ENCODE peak calls at places on chromosomes 1 and 21, in nine cellular contexts. One of them, this sample, is unnamed.

GRCh38 chr1:19536519-19536918 is 51.2 kb upstream of the CAPZB start:
- DNase-seq in A549: no peak
- DNase-seq in uterus: no peak
- DNase-seq in IMR-90: no peak
- DNase-seq in HCT116: no peak
- DNase-seq in gastrocnemius medialis: no peak
- DNase-seq in NB4: no peak
- DNase-seq in H54: no peak
- DNase-seq in body of pancreas: no peak
- DNase-seq in this sample: no peak

GRCh38 chr1:62311473-62311943 is 7.7 kb downstream of the KANK4 start:
- DNase-seq in A549: no peak
- DNase-seq in uterus: no peak
- DNase-seq in IMR-90: no peak
- DNase-seq in HCT116: no peak
- DNase-seq in gastrocnemius medialis: no peak
- DNase-seq in NB4: peak
- DNase-seq in H54: no peak
- DNase-seq in body of pancreas: no peak
- DNase-seq in this sample: no peak

GRCh38 chr1:236148471-236148847 is 6.1 kb downstream of the GPR137B start:
- DNase-seq in A549: no peak
- DNase-seq in uterus: no peak
- DNase-seq in IMR-90: peak
- DNase-seq in HCT116: no peak
- DNase-seq in gastrocnemius medialis: no peak
- DNase-seq in NB4: no peak
- DNase-seq in H54: no peak
- DNase-seq in body of pancreas: no peak
- DNase-seq in this sample: no peak

GRCh38 chr1:160539896-160540858 is 17.1 kb upstream of the SLAMF6 start:
- DNase-seq in A549: no peak
- DNase-seq in uterus: no peak
- DNase-seq in IMR-90: no peak
- DNase-seq in HCT116: no peak
- DNase-seq in gastrocnemius medialis: no peak
- DNase-seq in NB4: peak
- DNase-seq in H54: no peak
- DNase-seq in body of pancreas: peak
- DNase-seq in this sample: no peak

GRCh38 chr21:45261093-45261492 is 26.6 kb downstream of the POFUT2 start:
- DNase-seq in A549: no peak
- DNase-seq in uterus: no peak
- DNase-seq in IMR-90: no peak
- DNase-seq in HCT116: no peak
- DNase-seq in gastrocnemius medialis: no peak
- DNase-seq in NB4: no peak
- DNase-seq in H54: no peak
- DNase-seq in body of pancreas: no peak
- DNase-seq in this sample: peak

GRCh38 chr21:35046223-35046690 is 2.8 kb downstream of the RUNX1 start:
- DNase-seq in A549: no peak
- DNase-seq in uterus: no peak
- DNase-seq in IMR-90: no peak
- DNase-seq in HCT116: no peak
- DNase-seq in gastrocnemius medialis: no peak
- DNase-seq in NB4: peak
- DNase-seq in H54: no peak
- DNase-seq in body of pancreas: no peak
- DNase-seq in this sample: no peak

GRCh38 chr1:941588-942383 is 17.3 kb downstream of the NOC2L start:
- DNase-seq in A549: peak
- DNase-seq in uterus: peak
- DNase-seq in IMR-90: peak
- DNase-seq in HCT116: no peak
- DNase-seq in gastrocnemius medialis: no peak
- DNase-seq in NB4: peak
- DNase-seq in H54: peak
- DNase-seq in body of pancreas: peak
- DNase-seq in this sample: no peak

GRCh38 chr1:206829875-206830274 is 35.5 kb upstream of the IL20 start:
- DNase-seq in A549: no peak
- DNase-seq in uterus: no peak
- DNase-seq in IMR-90: no peak
- DNase-seq in HCT116: no peak
- DNase-seq in gastrocnemius medialis: no peak
- DNase-seq in NB4: peak
- DNase-seq in H54: no peak
- DNase-seq in body of pancreas: no peak
- DNase-seq in this sample: no peak

GRCh38 chr1:242828828-242829227 is 304.3 kb upstream of the PLD5 start:
- DNase-seq in A549: no peak
- DNase-seq in uterus: no peak
- DNase-seq in IMR-90: no peak
- DNase-seq in HCT116: no peak
- DNase-seq in gastrocnemius medialis: no peak
- DNase-seq in NB4: no peak
- DNase-seq in H54: no peak
- DNase-seq in body of pancreas: no peak
- DNase-seq in this sample: no peak

GRCh38 chr1:85692730-85693314 is 15.4 kb downstream of the ZNHIT6 start:
- DNase-seq in A549: peak
- DNase-seq in uterus: no peak
- DNase-seq in IMR-90: peak
- DNase-seq in HCT116: peak
- DNase-seq in gastrocnemius medialis: no peak
- DNase-seq in NB4: peak
- DNase-seq in H54: no peak
- DNase-seq in body of pancreas: no peak
- DNase-seq in this sample: no peak

GRCh38 chr1:99642053-99642452 is 3.9 kb upstream of the PALMD start:
- DNase-seq in A549: no peak
- DNase-seq in uterus: no peak
- DNase-seq in IMR-90: no peak
- DNase-seq in HCT116: no peak
- DNase-seq in gastrocnemius medialis: no peak
- DNase-seq in NB4: no peak
- DNase-seq in H54: no peak
- DNase-seq in body of pancreas: no peak
- DNase-seq in this sample: no peak

GRCh38 chr1:119859647-119860046 is 36.7 kb downstream of the ADAM30 start:
- DNase-seq in A549: peak
- DNase-seq in uterus: no peak
- DNase-seq in IMR-90: peak
- DNase-seq in HCT116: peak
- DNase-seq in gastrocnemius medialis: no peak
- DNase-seq in NB4: peak
- DNase-seq in H54: peak
- DNase-seq in body of pancreas: no peak
- DNase-seq in this sample: no peak

GRCh38 chr1:152348447-152348846 is 11.4 kb downstream of the FLG2 start:
- DNase-seq in A549: peak
- DNase-seq in uterus: no peak
- DNase-seq in IMR-90: no peak
- DNase-seq in HCT116: peak
- DNase-seq in gastrocnemius medialis: no peak
- DNase-seq in NB4: peak
- DNase-seq in H54: no peak
- DNase-seq in body of pancreas: no peak
- DNase-seq in this sample: no peak

GRCh38 chr1:168348146-168348709 is 67.6 kb downstream of the TBX19 start:
- DNase-seq in A549: peak
- DNase-seq in uterus: no peak
- DNase-seq in IMR-90: no peak
- DNase-seq in HCT116: peak
- DNase-seq in gastrocnemius medialis: no peak
- DNase-seq in NB4: peak
- DNase-seq in H54: no peak
- DNase-seq in body of pancreas: no peak
- DNase-seq in this sample: no peak

GRCh38 chr1:162135271-162135775 is 65.8 kb downstream of the NOS1AP start:
- DNase-seq in A549: no peak
- DNase-seq in uterus: no peak
- DNase-seq in IMR-90: no peak
- DNase-seq in HCT116: no peak
- DNase-seq in gastrocnemius medialis: no peak
- DNase-seq in NB4: no peak
- DNase-seq in H54: no peak
- DNase-seq in body of pancreas: no peak
- DNase-seq in this sample: no peak

GRCh38 chr1:221018415-221018814 is 139.2 kb downstream of the HLX start:
- DNase-seq in A549: no peak
- DNase-seq in uterus: no peak
- DNase-seq in IMR-90: no peak
- DNase-seq in HCT116: no peak
- DNase-seq in gastrocnemius medialis: no peak
- DNase-seq in NB4: no peak
- DNase-seq in H54: no peak
- DNase-seq in body of pancreas: no peak
- DNase-seq in this sample: no peak

GRCh38 chr1:239951518-239952130 is 140.1 kb upstream of the FMN2 start:
- DNase-seq in A549: peak
- DNase-seq in uterus: no peak
- DNase-seq in IMR-90: peak
- DNase-seq in HCT116: peak
- DNase-seq in gastrocnemius medialis: no peak
- DNase-seq in NB4: peak
- DNase-seq in H54: peak
- DNase-seq in body of pancreas: peak
- DNase-seq in this sample: no peak

GRCh38 chr1:188872376-188872775 is 1605.3 kb downstream of the BRINP3 start:
- DNase-seq in A549: no peak
- DNase-seq in uterus: no peak
- DNase-seq in IMR-90: peak
- DNase-seq in HCT116: no peak
- DNase-seq in gastrocnemius medialis: no peak
- DNase-seq in NB4: no peak
- DNase-seq in H54: no peak
- DNase-seq in body of pancreas: no peak
- DNase-seq in this sample: no peak

GRCh38 chr1:188867614-188868013 is 1610.0 kb downstream of the BRINP3 start:
- DNase-seq in A549: no peak
- DNase-seq in uterus: no peak
- DNase-seq in IMR-90: no peak
- DNase-seq in HCT116: no peak
- DNase-seq in gastrocnemius medialis: no peak
- DNase-seq in NB4: no peak
- DNase-seq in H54: no peak
- DNase-seq in body of pancreas: no peak
- DNase-seq in this sample: no peak
- TF ChIP-seq POLR2A in A549: no peak
- TF ChIP-seq POLR2A in uterus: no peak
- TF ChIP-seq POLR2A in IMR-90: no peak
- TF ChIP-seq POLR2A in HCT116: no peak
- TF ChIP-seq POLR2A in gastrocnemius medialis: no peak
- TF ChIP-seq POLR2A in NB4: no peak
- TF ChIP-seq POLR2A in H54: no peak
- TF ChIP-seq POLR2A in body of pancreas: no peak
- TF ChIP-seq POLR2A in this sample: no peak

GRCh38 chr1:154406572-154406879 is 1.4 kb downstream of the IL6R start:
- DNase-seq in A549: no peak
- DNase-seq in uterus: no peak
- DNase-seq in IMR-90: no peak
- DNase-seq in HCT116: no peak
- DNase-seq in gastrocnemius medialis: no peak
- DNase-seq in NB4: no peak
- DNase-seq in H54: no peak
- DNase-seq in body of pancreas: no peak
- DNase-seq in this sample: no peak

GRCh38 chr1:154403983-154404382 is 1.2 kb upstream of the IL6R start:
- DNase-seq in A549: no peak
- DNase-seq in uterus: no peak
- DNase-seq in IMR-90: no peak
- DNase-seq in HCT116: no peak
- DNase-seq in gastrocnemius medialis: no peak
- DNase-seq in NB4: no peak
- DNase-seq in H54: no peak
- DNase-seq in body of pancreas: no peak
- DNase-seq in this sample: no peak

GRCh38 chr1:154404511-154404931 is 622 bp upstream of the IL6R start:
- DNase-seq in A549: no peak
- DNase-seq in uterus: no peak
- DNase-seq in IMR-90: no peak
- DNase-seq in HCT116: no peak
- DNase-seq in gastrocnemius medialis: peak
- DNase-seq in NB4: peak
- DNase-seq in H54: no peak
- DNase-seq in body of pancreas: no peak
- DNase-seq in this sample: peak

GRCh38 chr1:154405762-154406571 is 824 bp downstream of the IL6R start:
- DNase-seq in A549: peak
- DNase-seq in uterus: peak
- DNase-seq in IMR-90: peak
- DNase-seq in HCT116: no peak
- DNase-seq in gastrocnemius medialis: peak
- DNase-seq in NB4: peak
- DNase-seq in H54: peak
- DNase-seq in body of pancreas: peak
- DNase-seq in this sample: peak

GRCh38 chr1:154404984-154405761 is at the start of gene IL6R:
- DNase-seq in A549: peak
- DNase-seq in uterus: peak
- DNase-seq in IMR-90: peak
- DNase-seq in HCT116: peak
- DNase-seq in gastrocnemius medialis: peak
- DNase-seq in NB4: peak
- DNase-seq in H54: peak
- DNase-seq in body of pancreas: peak
- DNase-seq in this sample: peak
- TF ChIP-seq POLR2A in A549: peak
- TF ChIP-seq POLR2A in uterus: peak
- TF ChIP-seq POLR2A in IMR-90: peak
- TF ChIP-seq POLR2A in HCT116: no peak
- TF ChIP-seq POLR2A in gastrocnemius medialis: peak
- TF ChIP-seq POLR2A in NB4: peak
- TF ChIP-seq POLR2A in H54: peak
- TF ChIP-seq POLR2A in body of pancreas: peak
- TF ChIP-seq POLR2A in this sample: no peak

DNA sequence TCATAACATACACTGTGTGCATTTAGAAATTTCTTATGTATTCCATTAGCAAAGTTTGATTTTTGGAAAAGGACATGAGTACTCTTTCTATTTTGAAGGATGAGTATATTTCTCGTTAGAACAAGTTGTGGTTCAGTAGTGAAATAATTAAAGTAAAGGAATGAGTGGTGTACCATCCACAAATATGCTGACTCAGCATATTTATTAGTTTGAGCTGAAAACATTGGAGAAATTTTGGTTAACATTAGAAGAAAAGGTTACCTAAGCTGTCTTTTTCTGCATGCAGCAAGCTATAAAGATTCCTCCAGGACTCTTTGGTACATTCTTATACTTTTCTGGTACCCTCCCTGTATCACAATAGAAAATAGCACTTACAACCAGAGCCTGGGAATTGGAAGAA is 5.7 kb upstream of the OR2L5 start:
- DNase-seq in A549: no peak
- DNase-seq in uterus: no peak
- DNase-seq in IMR-90: no peak
- DNase-seq in HCT116: no peak
- DNase-seq in gastrocnemius medialis: no peak
- DNase-seq in NB4: no peak
- DNase-seq in H54: no peak
- DNase-seq in body of pancreas: no peak
- DNase-seq in this sample: no peak
- TF ChIP-seq POLR2A in A549: no peak
- TF ChIP-seq POLR2A in uterus: no peak
- TF ChIP-seq POLR2A in IMR-90: no peak
- TF ChIP-seq POLR2A in HCT116: no peak
- TF ChIP-seq POLR2A in gastrocnemius medialis: no peak
- TF ChIP-seq POLR2A in NB4: no peak
- TF ChIP-seq POLR2A in H54: no peak
- TF ChIP-seq POLR2A in body of pancreas: no peak
- TF ChIP-seq POLR2A in this sample: no peak

GRCh38 chr1:46133181-46133658 is 791 bp upstream of the PIK3R3 start:
- DNase-seq in A549: no peak
- DNase-seq in uterus: no peak
- DNase-seq in IMR-90: no peak
- DNase-seq in HCT116: no peak
- DNase-seq in gastrocnemius medialis: peak
- DNase-seq in NB4: no peak
- DNase-seq in H54: peak
- DNase-seq in body of pancreas: no peak
- DNase-seq in this sample: peak
- TF ChIP-seq POLR2A in A549: peak
- TF ChIP-seq POLR2A in uterus: no peak
- TF ChIP-seq POLR2A in IMR-90: no peak
- TF ChIP-seq POLR2A in HCT116: no peak
- TF ChIP-seq POLR2A in gastrocnemius medialis: no peak
- TF ChIP-seq POLR2A in NB4: no peak
- TF ChIP-seq POLR2A in H54: no peak
- TF ChIP-seq POLR2A in body of pancreas: no peak
- TF ChIP-seq POLR2A in this sample: no peak

This sample was measured in suprapubic skin.